ENCODE peak calls at places on chromosomes 6 and 20, in four cellular contexts. W, U, A and Y are unnamed samples.

GRCh38 chr6:13615802-13616140 is 636 bp downstream of the NOL7 start:
- DNase-seq in W (peak; percentile 60), U (peak; percentile 30), A (peak; percentile 78), Y (no peak)

GRCh38 chr20:15875446-15875845 is 697.8 kb downstream of the KIF16B start:
- DNase-seq in W (no peak), A (no peak), U (no peak), Y (no peak)

GRCh38 chr20:63886054-63886419 is 8.9 kb upstream of the DNAJC5 start:
- DNase-seq in U (no peak), W (no peak), A (no peak), Y (no peak)

GRCh38 chr6:147135211-147135672 is 69.0 kb upstream of the STXBP5 start:
- DNase-seq in U (no peak), A (no peak), W (no peak), Y (no peak)

GRCh38 chr6:149987602-149988107 is 23.9 kb downstream of the ULBP1 start:
- DNase-seq in A (peak; percentile 6), U (no peak), W (no peak), Y (no peak)

GRCh38 chr20:49794336-49795124 is 18.1 kb upstream of the SLC9A8 start:
- DNase-seq in W (no peak), A (no peak), U (no peak), Y (no peak)

GRCh38 chr6:116550796-116551195 is 2.8 kb upstream of the CALHM4 start:
- DNase-seq in A (no peak), U (no peak), W (no peak), Y (no peak)

GRCh38 chr6:161487694-161488093 is 213.8 kb upstream of the AGPAT4 start:
- DNase-seq in W (no peak), U (no peak), A (no peak), Y (no peak)

GRCh38 chr6:52046456-52046855 is 41.0 kb downstream of the PKHD1 start:
- DNase-seq in A (no peak), W (no peak), U (no peak), Y (no peak)

GRCh38 chr6:33822575-33823395 is 19.0 kb upstream of the MLN start:
- DNase-seq in A (peak; percentile 93), U (peak; percentile 31), W (peak; percentile 50), Y (no peak)

GRCh38 chr6:13614126-13614925 is 809 bp upstream of the NOL7 start:
- DNase-seq in A (peak; percentile 81), W (peak; percentile 73), U (peak; percentile 42), Y (no peak)

GRCh38 chr6:149004664-149005063 is 257.8 kb downstream of the UST start:
- DNase-seq in A (no peak), W (no peak), U (no peak), Y (no peak)

GRCh38 chr20:43827940-43828562 is 86.6 kb upstream of the TOX2 start:
- DNase-seq in A (no peak), W (no peak), U (no peak), Y (no peak)

GRCh38 chr20:60820149-60820548 is 431.9 kb upstream of the CDH4 start:
- DNase-seq in U (no peak), W (no peak), A (no peak), Y (no peak)

GRCh38 chr6:36765943-36766648 is 68.5 kb downstream of the RAB44 start:
- DNase-seq in W (peak; percentile 92), A (peak; percentile 95), U (peak; percentile 91), Y (peak; percentile 91)

GRCh38 chr6:42047790-42048405 is 2.4 kb upstream of the TAF8 start:
- DNase-seq in U (no peak), W (peak; percentile 28), A (no peak), Y (no peak)

GRCh38 chr6:135535989-135536414 is 38.5 kb upstream of the AHI1 start:
- DNase-seq in A (peak; percentile 55), W (no peak), U (peak; percentile 12), Y (peak; percentile 24)

GRCh38 chr6:165181951-165182414 is 127.4 kb downstream of the C6orf118 start:
- DNase-seq in A (no peak), U (no peak), W (no peak), Y (no peak)

GRCh38 chr6:118146584-118146983 is 239.5 kb downstream of the SLC35F1 start:
- DNase-seq in U (no peak), W (no peak), A (no peak), Y (no peak)

GRCh38 chr6:87788141-87788540 is 86.1 kb upstream of the AKIRIN2 start:
- DNase-seq in U (no peak), W (no peak), A (no peak), Y (no peak)

GRCh38 chr6:50819527-50819905 is 845 bp downstream of the TFAP2B start:
- DNase-seq in W (peak; percentile 56), U (no peak), A (no peak), Y (no peak)

GRCh38 chr20:61478094-61478493 is 226.0 kb downstream of the CDH4 start:
- DNase-seq in U (no peak), W (no peak), A (no peak), Y (no peak)

GRCh38 chr6:111642463-111643158 is 36.9 kb upstream of the TRAF3IP2 start:
- DNase-seq in U (peak; percentile 28), W (peak; percentile 57), A (peak; percentile 90), Y (peak; percentile 73)

GRCh38 chr20:20136313-20136712 is 84.0 kb downstream of the CFAP61 start:
- DNase-seq in W (no peak), U (no peak), A (no peak), Y (no peak)

GRCh38 chr20:46152824-46153586 is 34.9 kb downstream of the CD40 start:
- DNase-seq in A (no peak), U (no peak), W (no peak), Y (no peak)

GRCh38 chr6:1233924-1234323 is 78.0 kb upstream of the FOXQ1 start:
- DNase-seq in A (peak; percentile 47), W (no peak), U (no peak), Y (no peak)

GRCh38 chr20:3932277-3933073 is 43.3 kb downstream of the PANK2 start:
- DNase-seq in A (no peak), W (no peak), U (no peak), Y (no peak)

GRCh38 chr20:15918631-15919030 is 654.6 kb downstream of the KIF16B start:
- DNase-seq in W (no peak), A (no peak), U (no peak), Y (no peak)

GRCh38 chr6:36028088-36028886 is 679 bp downstream of the MAPK14 start:
- DNase-seq in A (peak; percentile 74), U (peak; percentile 25), W (peak; percentile 39), Y (peak; percentile 42)

GRCh38 chr20:13995841-13996240 is 525 bp downstream of the MACROD2 start:
- DNase-seq in W (peak; percentile 40), U (peak; percentile 26), A (peak; percentile 79), Y (no peak)

GRCh38 chr6:39367661-39368060 is 45.2 kb upstream of the KCNK16 start:
- DNase-seq in W (no peak), U (no peak), A (no peak), Y (no peak)

GRCh38 chr6:101776919-101777350 is 383.4 kb downstream of the GRIK2 start:
- DNase-seq in A (no peak), U (no peak), W (peak; percentile 16), Y (no peak)

GRCh38 chr20:353166-353565 is 6.3 kb downstream of the NRSN2 start:
- DNase-seq in A (no peak), U (no peak), W (no peak), Y (no peak)

GRCh38 chr20:36607586-36608387 is 2.2 kb downstream of the RAB5IF start:
- DNase-seq in W (no peak), U (no peak), A (no peak), Y (no peak)

GRCh38 chr6:95017922-95018321 is 559.4 kb upstream of the MANEA start:
- DNase-seq in W (no peak), U (no peak), A (peak; percentile 51), Y (no peak)

DNA sequence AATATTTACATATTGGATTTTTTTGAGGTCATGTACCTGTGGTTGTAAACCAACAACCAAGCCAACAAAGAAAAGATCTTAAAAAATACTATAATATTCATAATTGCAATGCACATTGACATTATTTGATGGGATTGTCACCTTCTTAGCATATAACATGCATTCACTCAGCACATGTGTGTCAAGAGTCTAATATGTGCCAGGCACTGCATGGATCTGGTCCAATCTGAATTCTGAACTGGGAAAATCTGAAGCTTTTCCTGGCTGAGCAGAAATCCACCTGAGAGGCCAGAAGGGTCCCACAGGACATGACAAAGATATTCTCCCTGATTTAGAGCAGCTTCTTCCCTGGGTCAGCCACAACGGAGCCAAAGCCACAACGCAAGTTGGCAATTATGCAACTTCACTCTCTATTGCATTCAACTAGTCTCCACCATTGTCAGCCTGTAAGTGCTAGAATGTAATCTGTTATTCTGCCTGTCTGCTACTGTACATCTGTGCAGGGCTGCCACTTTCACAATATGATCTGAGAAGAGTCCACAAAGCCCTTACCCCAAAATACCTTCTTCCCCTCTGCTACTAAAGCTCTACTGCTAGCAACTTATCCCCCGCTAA is 17.0 kb upstream of the DDO start:
- DNase-seq in W (no peak), U (no peak), A (no peak), Y (no peak)
- TF ChIP-seq CTCF in W (no peak), U (no peak), A (no peak), Y (no peak)

GRCh38 chr6:17200395-17200794 is 80.8 kb upstream of the RBM24 start:
- DNase-seq in A (peak; percentile 93), W (peak; percentile 61), U (peak; percentile 20), Y (no peak)
- TF ChIP-seq CTCF in A (peak; percentile 81), W (peak; percentile 37), U (peak; percentile 47), Y (no peak)

GRCh38 chr6:4912559-4912958 is 91.3 kb downstream of the RPP40 start:
- DNase-seq in A (peak; percentile 68), W (no peak), U (no peak), Y (no peak)
- TF ChIP-seq CTCF in A (peak; percentile 63), W (no peak), U (no peak), Y (no peak)

DNA sequence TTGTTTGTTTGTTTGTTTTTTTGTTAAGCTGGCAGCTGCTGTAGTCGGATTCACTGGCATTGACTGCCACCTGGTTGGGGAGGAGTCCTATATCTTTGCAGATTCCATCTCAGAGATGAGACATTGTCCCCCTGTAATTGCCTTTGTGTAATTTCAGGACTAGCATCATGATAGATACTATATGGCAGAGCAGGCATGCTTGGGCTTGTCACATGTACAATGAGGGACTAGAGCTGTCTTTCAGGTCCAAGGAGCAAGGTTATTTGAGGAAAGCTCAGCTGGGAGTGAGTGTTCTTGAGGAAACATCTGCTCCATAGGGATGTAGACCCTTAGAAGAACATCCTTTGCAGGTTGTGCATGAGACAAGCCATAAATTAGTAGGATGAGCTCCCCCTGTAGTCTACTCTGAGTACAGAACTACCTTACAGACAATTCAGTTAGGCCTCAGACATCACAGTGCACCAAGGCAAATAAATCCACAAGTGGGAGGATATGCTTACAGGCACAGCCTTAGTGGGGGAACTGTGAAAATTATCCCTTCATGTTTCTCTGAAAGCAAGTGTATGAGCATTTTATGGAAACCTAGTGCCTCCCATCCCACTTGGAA is 62.1 kb downstream of the BMP2 start:
- DNase-seq in U (no peak), A (peak; percentile 49), W (no peak), Y (no peak)
- TF ChIP-seq CTCF in U (peak; percentile 33), A (peak; percentile 72), W (no peak), Y (no peak)